ENCODE peak calls at places on chromosomes 13 and 19, in five cellular contexts. One of them, this sample, is unnamed.

GRCh38 chr19:35162471-35163326 is 8.2 kb downstream of the FXYD5 start:
- DNase-seq in Peyer's patch: no peak
- DNase-seq in lower leg skin: no peak
- DNase-seq in breast epithelium: peak; percentile 75
- DNase-seq in H54: no peak
- DNase-seq in this sample: no peak

GRCh38 chr19:1794424-1795185 is 17.5 kb downstream of the ATP8B3 start:
- DNase-seq in Peyer's patch: no peak
- DNase-seq in lower leg skin: no peak
- DNase-seq in breast epithelium: no peak
- DNase-seq in H54: no peak
- DNase-seq in this sample: no peak

GRCh38 chr13:24540236-24541126 is 27.9 kb upstream of the PARP4 start:
- DNase-seq in Peyer's patch: no peak
- DNase-seq in lower leg skin: no peak
- DNase-seq in breast epithelium: no peak
- DNase-seq in H54: no peak
- DNase-seq in this sample: no peak

GRCh38 chr13:97354808-97355207 is 79.2 kb upstream of the RAP2A start:
- DNase-seq in Peyer's patch: no peak
- DNase-seq in lower leg skin: no peak
- DNase-seq in breast epithelium: no peak
- DNase-seq in H54: no peak
- DNase-seq in this sample: no peak

GRCh38 chr19:15464394-15465385 is at the start of gene RASAL3:
- DNase-seq in Peyer's patch: no peak
- DNase-seq in lower leg skin: no peak
- DNase-seq in breast epithelium: no peak
- DNase-seq in H54: no peak
- DNase-seq in this sample: peak; percentile 45

GRCh38 chr19:40588926-40589569 is 12.1 kb upstream of the LTBP4 start:
- DNase-seq in Peyer's patch: no peak
- DNase-seq in lower leg skin: no peak
- DNase-seq in breast epithelium: no peak
- DNase-seq in H54: no peak
- DNase-seq in this sample: no peak

GRCh38 chr13:54640719-54641118 is 1612.1 kb downstream of the OLFM4 start:
- DNase-seq in Peyer's patch: no peak
- DNase-seq in lower leg skin: no peak
- DNase-seq in breast epithelium: no peak
- DNase-seq in H54: no peak
- DNase-seq in this sample: no peak

GRCh38 chr13:44969858-44970484 is 19.3 kb downstream of the NUFIP1 start:
- DNase-seq in Peyer's patch: no peak
- DNase-seq in lower leg skin: no peak
- DNase-seq in breast epithelium: no peak
- DNase-seq in H54: no peak
- DNase-seq in this sample: no peak

GRCh38 chr13:76792680-76793334 is 93.4 kb downstream of the KCTD12 start:
- DNase-seq in Peyer's patch: no peak
- DNase-seq in lower leg skin: peak; percentile 42
- DNase-seq in breast epithelium: no peak
- DNase-seq in H54: no peak
- DNase-seq in this sample: peak; percentile 51

GRCh38 chr19:10568444-10568825 is 344 bp downstream of the CDKN2D start:
- DNase-seq in Peyer's patch: no peak
- DNase-seq in lower leg skin: no peak
- DNase-seq in breast epithelium: peak; percentile 51
- DNase-seq in H54: no peak
- DNase-seq in this sample: no peak

GRCh38 chr13:28680541-28680940 is 21.6 kb downstream of the POMP start:
- DNase-seq in Peyer's patch: no peak
- DNase-seq in lower leg skin: no peak
- DNase-seq in breast epithelium: no peak
- DNase-seq in H54: no peak
- DNase-seq in this sample: no peak

GRCh38 chr13:61768175-61768574 is 352.5 kb upstream of the PCDH20 start:
- DNase-seq in Peyer's patch: no peak
- DNase-seq in lower leg skin: no peak
- DNase-seq in breast epithelium: no peak
- DNase-seq in H54: no peak
- DNase-seq in this sample: no peak

GRCh38 chr19:37718357-37718756 is 1.2 kb downstream of the ZNF607 start:
- DNase-seq in Peyer's patch: no peak
- DNase-seq in lower leg skin: no peak
- DNase-seq in breast epithelium: no peak
- DNase-seq in H54: no peak
- DNase-seq in this sample: no peak

GRCh38 chr19:7636691-7637373 is at the start of gene STXBP2:
- DNase-seq in Peyer's patch: peak; percentile 94
- DNase-seq in lower leg skin: peak; percentile 70
- DNase-seq in breast epithelium: peak; percentile 80
- DNase-seq in H54: no peak
- DNase-seq in this sample: peak; percentile 3

GRCh38 chr13:43664700-43665191 is 122.0 kb downstream of the ENOX1 start:
- DNase-seq in Peyer's patch: peak; percentile 53
- DNase-seq in lower leg skin: no peak
- DNase-seq in breast epithelium: no peak
- DNase-seq in H54: peak; percentile 1
- DNase-seq in this sample: peak; percentile 21

GRCh38 chr13:113321546-113321945 is 24.5 kb downstream of the LAMP1 start:
- DNase-seq in Peyer's patch: no peak
- DNase-seq in lower leg skin: no peak
- DNase-seq in breast epithelium: no peak
- DNase-seq in H54: no peak
- DNase-seq in this sample: no peak

GRCh38 chr13:25330541-25330940 is 29.1 kb downstream of the NUP58 start:
- DNase-seq in Peyer's patch: no peak
- DNase-seq in lower leg skin: no peak
- DNase-seq in breast epithelium: no peak
- DNase-seq in H54: no peak
- DNase-seq in this sample: no peak

GRCh38 chr13:50635504-50635903 is 208.0 kb downstream of the DLEU7 start:
- DNase-seq in Peyer's patch: no peak
- DNase-seq in lower leg skin: peak; percentile 45
- DNase-seq in breast epithelium: peak; percentile 20
- DNase-seq in H54: no peak
- DNase-seq in this sample: peak; percentile 30

GRCh38 chr19:15404097-15404779 is 14.6 kb downstream of the AKAP8L start:
- DNase-seq in Peyer's patch: no peak
- DNase-seq in lower leg skin: no peak
- DNase-seq in breast epithelium: no peak
- DNase-seq in H54: no peak
- DNase-seq in this sample: no peak

GRCh38 chr13:28329395-28330158 is 165.4 kb downstream of the FLT1 start:
- DNase-seq in Peyer's patch: no peak
- DNase-seq in lower leg skin: peak; percentile 21
- DNase-seq in breast epithelium: no peak
- DNase-seq in H54: peak; percentile 23
- DNase-seq in this sample: no peak

GRCh38 chr19:44757735-44758505 is 9.4 kb downstream of the BCL3 start:
- DNase-seq in Peyer's patch: no peak
- DNase-seq in lower leg skin: no peak
- DNase-seq in breast epithelium: no peak
- DNase-seq in H54: no peak
- DNase-seq in this sample: peak; percentile 91

GRCh38 chr19:2282062-2282861 is at the start of gene PEAK3:
- DNase-seq in Peyer's patch: peak; percentile 75
- DNase-seq in lower leg skin: peak; percentile 66
- DNase-seq in breast epithelium: no peak
- DNase-seq in H54: no peak
- DNase-seq in this sample: peak; percentile 83

GRCh38 chr13:60407095-60407494 is 10.1 kb downstream of the TDRD3 start:
- DNase-seq in Peyer's patch: no peak
- DNase-seq in lower leg skin: no peak
- DNase-seq in breast epithelium: no peak
- DNase-seq in H54: no peak
- DNase-seq in this sample: no peak

GRCh38 chr13:76387561-76387960 is 498.6 kb downstream of the KCTD12 start:
- DNase-seq in Peyer's patch: no peak
- DNase-seq in lower leg skin: no peak
- DNase-seq in breast epithelium: no peak
- DNase-seq in H54: no peak
- DNase-seq in this sample: no peak

GRCh38 chr19:40542197-40542859 is 34.3 kb upstream of the SHKBP1 start:
- DNase-seq in Peyer's patch: peak; percentile 59
- DNase-seq in lower leg skin: no peak
- DNase-seq in breast epithelium: no peak
- DNase-seq in H54: no peak
- DNase-seq in this sample: peak; percentile 88

GRCh38 chr13:25973085-25973484 is 78.7 kb downstream of the SHISA2 start:
- DNase-seq in Peyer's patch: no peak
- DNase-seq in lower leg skin: no peak
- DNase-seq in breast epithelium: no peak
- DNase-seq in H54: no peak
- DNase-seq in this sample: no peak

GRCh38 chr19:43768273-43769050 is 12.3 kb downstream of the KCNN4 start:
- DNase-seq in Peyer's patch: peak; percentile 44
- DNase-seq in lower leg skin: no peak
- DNase-seq in breast epithelium: no peak
- DNase-seq in H54: no peak
- DNase-seq in this sample: no peak

GRCh38 chr13:112911285-112911701 is 57.7 kb upstream of the MCF2L start:
- DNase-seq in Peyer's patch: no peak
- DNase-seq in lower leg skin: no peak
- DNase-seq in breast epithelium: no peak
- DNase-seq in H54: no peak
- DNase-seq in this sample: no peak

DNA sequence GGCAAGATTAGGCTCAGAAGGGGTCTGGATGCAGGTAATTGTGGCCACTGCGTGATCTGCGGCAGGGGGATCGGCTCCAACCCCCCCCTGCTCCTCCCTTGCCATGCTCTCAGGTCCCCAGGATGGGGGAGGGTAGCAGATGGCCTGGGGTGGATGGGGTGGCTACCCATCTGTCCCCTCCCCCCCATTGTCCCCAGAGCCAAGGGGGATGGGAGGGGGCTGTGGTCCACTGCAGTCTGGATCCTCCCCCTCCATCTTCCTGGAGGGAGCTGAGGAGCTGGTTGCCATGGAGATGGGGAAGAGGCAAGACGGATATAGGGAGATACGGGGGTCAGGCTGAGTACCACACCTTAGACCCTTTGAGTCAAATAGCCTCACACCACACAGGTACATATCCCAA is 1.6 kb upstream of the NOVA2 start:
- DNase-seq in Peyer's patch: no peak
- DNase-seq in lower leg skin: no peak
- DNase-seq in breast epithelium: no peak
- DNase-seq in H54: no peak
- DNase-seq in this sample: no peak
- TF ChIP-seq POLR2A in Peyer's patch: no peak
- TF ChIP-seq POLR2A in lower leg skin: no peak
- TF ChIP-seq POLR2A in breast epithelium: no peak
- TF ChIP-seq POLR2A in H54: no peak
- TF ChIP-seq POLR2A in this sample: no peak

DNA sequence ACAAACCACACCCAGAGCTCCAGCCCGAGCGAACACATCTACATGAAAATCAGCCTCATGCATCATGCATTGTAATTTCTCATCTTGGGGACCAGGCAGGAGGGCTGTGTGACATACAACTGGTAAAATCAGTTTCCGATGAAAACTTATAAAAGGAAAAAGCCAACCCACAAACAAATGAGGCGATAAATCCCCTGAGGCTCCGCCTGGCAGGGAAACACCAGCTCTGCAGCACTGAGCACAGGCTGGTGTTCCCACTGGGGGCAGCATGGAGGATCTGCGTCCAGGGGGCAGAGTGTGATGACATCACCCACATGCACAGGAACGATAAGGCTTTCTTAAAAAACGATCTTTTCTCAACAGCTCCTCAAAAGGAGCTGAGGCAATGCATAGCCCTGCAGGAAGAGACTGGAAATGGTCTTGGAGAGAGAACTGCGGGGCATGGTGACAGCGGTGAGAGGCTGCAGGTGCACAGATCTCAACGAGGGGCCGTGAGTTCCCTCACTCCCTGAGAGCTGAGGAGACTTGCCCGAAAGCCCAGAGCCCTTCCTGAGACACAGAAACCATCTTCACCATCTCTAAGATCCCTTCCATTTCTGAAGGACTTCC is 24.6 kb downstream of the SH3GL1 start:
- DNase-seq in Peyer's patch: no peak
- DNase-seq in lower leg skin: no peak
- DNase-seq in breast epithelium: no peak
- DNase-seq in H54: peak; percentile 43
- DNase-seq in this sample: peak; percentile 36
- TF ChIP-seq POLR2A in Peyer's patch: no peak
- TF ChIP-seq POLR2A in lower leg skin: no peak
- TF ChIP-seq POLR2A in breast epithelium: no peak
- TF ChIP-seq POLR2A in H54: no peak
- TF ChIP-seq POLR2A in this sample: no peak

DNA sequence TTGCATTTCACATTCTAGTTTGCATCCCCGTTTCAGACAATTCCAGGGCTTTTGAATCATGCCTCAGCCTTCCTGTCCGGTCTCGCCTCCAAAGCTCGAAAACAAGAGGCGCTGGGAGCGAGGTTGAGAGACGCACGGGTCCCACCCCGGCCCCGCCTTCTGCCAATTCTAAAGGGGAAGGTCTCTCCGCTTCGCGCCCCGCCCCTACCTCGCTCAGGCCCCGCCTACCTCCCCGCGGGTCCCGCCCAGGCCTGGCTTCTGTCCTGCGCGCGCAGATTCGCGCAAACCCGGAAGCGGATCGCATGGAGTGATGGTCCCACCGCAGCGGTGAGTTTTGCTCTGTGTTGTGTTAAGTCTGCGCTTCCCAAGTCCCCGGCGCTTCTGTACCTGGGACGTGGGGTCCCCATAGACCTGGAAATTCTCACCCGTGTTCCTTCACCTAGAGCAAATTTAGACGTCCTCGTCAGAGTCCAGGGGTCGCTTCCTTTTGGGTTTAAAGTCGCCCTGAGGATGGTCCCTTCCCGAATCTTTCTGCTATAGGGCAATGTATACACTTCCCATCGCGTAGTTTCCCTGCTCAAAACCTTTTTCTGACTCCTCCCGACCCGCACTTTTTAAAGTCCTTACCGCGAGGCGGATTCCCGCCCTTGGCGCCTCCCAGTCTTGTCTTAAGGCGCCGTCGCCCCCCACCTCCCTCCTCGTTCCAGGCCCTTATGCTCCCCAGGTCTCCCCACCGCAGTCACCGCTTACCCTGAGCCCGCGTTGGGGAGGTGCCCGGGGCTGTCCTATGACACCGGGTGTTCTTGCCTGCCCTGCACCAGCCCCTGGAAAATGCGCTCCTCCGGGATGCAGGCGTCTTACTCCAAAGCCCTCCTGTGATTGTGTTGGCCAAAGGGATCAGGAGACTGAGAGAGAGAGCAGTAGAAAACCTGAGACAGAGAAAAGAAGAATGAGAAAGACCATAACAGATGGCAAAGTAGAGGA is at the start of gene ZNF845:
- DNase-seq in Peyer's patch: peak; percentile 97
- DNase-seq in lower leg skin: peak; percentile 94
- DNase-seq in breast epithelium: peak; percentile 91
- DNase-seq in H54: peak; percentile 91
- DNase-seq in this sample: peak; percentile 93
- TF ChIP-seq POLR2A in Peyer's patch: peak; percentile 56
- TF ChIP-seq POLR2A in lower leg skin: no peak
- TF ChIP-seq POLR2A in breast epithelium: peak; percentile 48
- TF ChIP-seq POLR2A in H54: peak; percentile 91
- TF ChIP-seq POLR2A in this sample: peak; percentile 74

GRCh38 chr19:19059018-19059836 is 4.6 kb upstream of the SLC25A42 start:
- DNase-seq in Peyer's patch: no peak
- DNase-seq in lower leg skin: no peak
- DNase-seq in breast epithelium: no peak
- DNase-seq in H54: no peak
- DNase-seq in this sample: no peak
- TF ChIP-seq POLR2A in Peyer's patch: no peak
- TF ChIP-seq POLR2A in lower leg skin: no peak
- TF ChIP-seq POLR2A in breast epithelium: no peak
- TF ChIP-seq POLR2A in H54: no peak
- TF ChIP-seq POLR2A in this sample: no peak

This sample was measured in heart left ventricle.